ENCODE peak calls at places on chromosomes 11 and 22, in six cellular contexts. B is right lobe of liver; D is IMR-90; E is uterus; R is A549; V is effector memory CD4-positive, alpha-beta T cell. O is an unnamed sample.

GRCh38 chr11:74330065-74330858 is 18.8 kb upstream of the P4HA3 start:
- DNase-seq in B (no peak), D (peak), E (no peak), R (no peak), V (no peak), O (no peak)

GRCh38 chr22:32240461-32240860 is 14.7 kb downstream of the SLC5A4 start:
- DNase-seq in B (no peak), D (no peak), E (no peak), R (no peak), V (no peak), O (no peak)

GRCh38 chr22:36386900-36387663 is 685 bp downstream of the MYH9 start:
- DNase-seq in B (peak), D (no peak), E (peak), R (no peak), V (no peak), O (no peak)

GRCh38 chr11:31509017-31509411 is 408 bp downstream of the IMMP1L start:
- DNase-seq in B (no peak), D (no peak), E (no peak), R (no peak), V (no peak), O (peak)

GRCh38 chr11:95912902-95913560 is 10.9 kb downstream of the MTMR2 start:
- DNase-seq in B (no peak), D (peak), E (no peak), R (no peak), V (no peak), O (no peak)

GRCh38 chr22:35230839-35231584 is 26.3 kb upstream of the HMGXB4 start:
- DNase-seq in B (no peak), D (no peak), E (no peak), R (peak), V (no peak), O (no peak)

GRCh38 chr11:833114-833791 is 501 bp downstream of the CD151 start:
- DNase-seq in B (peak), D (no peak), E (peak), R (peak), V (no peak), O (no peak)

GRCh38 chr22:46564084-46564714 is 26.8 kb upstream of the CELSR1 start:
- DNase-seq in B (no peak), D (no peak), E (no peak), R (no peak), V (no peak), O (no peak)

GRCh38 chr11:43555811-43556210 is 124.7 kb upstream of the HSD17B12 start:
- DNase-seq in B (peak), D (peak), E (peak), R (no peak), V (no peak), O (no peak)

GRCh38 chr22:35518781-35519180 is 21.9 kb upstream of the RASD2 start:
- DNase-seq in B (no peak), D (no peak), E (no peak), R (no peak), V (no peak), O (no peak)

GRCh38 chr11:112163875-112164521 is at the start of gene IL18:
- DNase-seq in B (peak), D (no peak), E (no peak), R (peak), V (no peak), O (no peak)

GRCh38 chr11:117439256-117439655 is 111.6 kb downstream of the CEP164 start:
- DNase-seq in B (no peak), D (no peak), E (no peak), R (no peak), V (no peak), O (no peak)

GRCh38 chr22:37747090-37747714 is 50.4 kb downstream of the TRIOBP start:
- DNase-seq in B (peak), D (peak), E (peak), R (peak), V (no peak), O (no peak)

GRCh38 chr11:74646964-74647363 is 54.6 kb downstream of the POLD3 start:
- DNase-seq in B (no peak), D (no peak), E (no peak), R (no peak), V (no peak), O (no peak)

GRCh38 chr11:72353861-72354260 is 80.5 kb downstream of the CLPB start:
- DNase-seq in B (no peak), D (peak), E (no peak), R (peak), V (no peak), O (no peak)

GRCh38 chr11:126607374-126607773 is 251.9 kb downstream of the ST3GAL4 start:
- DNase-seq in B (peak), D (peak), E (no peak), R (peak), V (no peak), O (peak)

GRCh38 chr11:73193251-73194033 is 24.6 kb upstream of the P2RY2 start:
- DNase-seq in B (no peak), D (no peak), E (no peak), R (no peak), V (no peak), O (no peak)

GRCh38 chr22:22074634-22075381 is 92.2 kb upstream of the TOP3B start:
- DNase-seq in B (peak), D (no peak), E (no peak), R (peak), V (no peak), O (no peak)

GRCh38 chr22:47674600-47674999 is 912.1 kb downstream of the TBC1D22A start:
- DNase-seq in B (no peak), D (no peak), E (no peak), R (no peak), V (no peak), O (no peak)

GRCh38 chr11:19714093-19714386 is 1.4 kb downstream of the NAV2 start:
- DNase-seq in B (no peak), D (peak), E (no peak), R (no peak), V (no peak), O (no peak)

DNA sequence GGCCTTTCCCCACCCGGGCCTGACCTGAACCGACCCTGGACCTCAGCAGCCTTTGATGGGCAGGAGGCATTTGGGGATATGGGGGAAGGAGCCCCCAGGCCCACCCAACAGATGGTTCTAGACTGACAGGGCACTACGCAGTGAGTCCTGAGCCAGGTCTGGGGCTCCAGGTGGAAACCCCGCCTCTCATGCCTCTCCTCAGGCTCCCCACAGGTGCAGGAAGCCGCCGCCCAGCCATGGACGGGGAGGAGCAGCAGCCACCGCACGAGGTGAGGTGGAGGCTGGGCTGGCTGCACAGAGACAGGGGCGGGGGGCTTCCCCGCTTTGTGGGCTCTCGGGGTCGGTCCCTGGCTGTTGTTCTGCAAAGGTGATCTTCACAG is 7.1 kb downstream of the TRABD start:
- DNase-seq in B (no peak), D (no peak), E (no peak), R (no peak), V (no peak), O (no peak)
- H3K4me3 ChIP-seq in B (no peak), D (no peak), E (no peak), R (no peak), V (peak), O (no peak)

DNA sequence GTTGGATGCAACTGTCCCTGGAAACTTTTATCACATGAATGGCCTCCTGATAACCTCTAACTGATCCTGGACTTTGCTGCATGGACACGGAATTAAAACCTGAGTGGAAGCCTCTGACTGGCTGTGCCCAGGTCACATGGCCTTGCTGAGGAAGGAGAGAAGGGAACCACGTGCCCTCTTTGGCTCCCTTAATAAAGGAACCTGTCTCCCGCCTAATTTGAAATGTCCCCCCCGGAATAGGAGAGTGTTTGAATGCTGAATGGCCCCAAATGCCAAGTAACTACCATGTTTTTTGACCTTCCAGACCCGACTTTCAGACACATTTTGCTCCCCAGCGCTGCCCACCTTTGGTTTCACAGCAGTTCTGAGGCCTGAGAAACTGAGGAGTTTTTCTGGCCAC is 76.9 kb downstream of the ADAMTS15 start:
- DNase-seq in B (no peak), D (no peak), E (no peak), R (no peak), V (no peak), O (no peak)
- H3K4me3 ChIP-seq in B (no peak), D (no peak), E (no peak), R (no peak), V (no peak), O (no peak)

DNA sequence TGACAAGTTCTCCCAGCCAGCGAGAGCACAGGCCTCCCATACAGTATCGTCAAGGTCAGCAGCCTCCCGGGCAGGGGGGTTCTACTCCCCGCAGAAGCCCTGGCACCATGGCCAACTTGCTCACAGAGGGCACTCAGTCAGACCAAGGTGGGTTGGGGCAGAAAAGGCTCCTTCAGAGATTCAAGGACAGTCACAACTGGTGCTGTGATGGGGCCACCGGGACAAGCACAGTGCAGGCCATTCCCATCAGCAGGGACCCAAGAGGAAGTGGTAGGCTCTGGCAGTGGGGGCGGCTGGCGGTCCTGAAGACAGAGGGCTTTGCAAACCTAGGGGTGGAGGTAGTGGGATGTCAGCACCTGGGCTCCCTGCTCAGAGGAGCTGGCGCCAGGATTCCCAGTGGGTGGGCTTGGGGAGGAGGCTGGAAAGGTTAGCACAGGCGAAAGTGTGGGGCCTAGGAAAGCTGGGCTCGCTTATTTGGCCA is 5.3 kb upstream of the NEAT1 start:
- DNase-seq in B (peak), D (no peak), E (peak), R (no peak), V (no peak), O (no peak)
- H3K4me3 ChIP-seq in B (peak), D (no peak), E (peak), R (peak), V (peak), O (no peak)

DNA sequence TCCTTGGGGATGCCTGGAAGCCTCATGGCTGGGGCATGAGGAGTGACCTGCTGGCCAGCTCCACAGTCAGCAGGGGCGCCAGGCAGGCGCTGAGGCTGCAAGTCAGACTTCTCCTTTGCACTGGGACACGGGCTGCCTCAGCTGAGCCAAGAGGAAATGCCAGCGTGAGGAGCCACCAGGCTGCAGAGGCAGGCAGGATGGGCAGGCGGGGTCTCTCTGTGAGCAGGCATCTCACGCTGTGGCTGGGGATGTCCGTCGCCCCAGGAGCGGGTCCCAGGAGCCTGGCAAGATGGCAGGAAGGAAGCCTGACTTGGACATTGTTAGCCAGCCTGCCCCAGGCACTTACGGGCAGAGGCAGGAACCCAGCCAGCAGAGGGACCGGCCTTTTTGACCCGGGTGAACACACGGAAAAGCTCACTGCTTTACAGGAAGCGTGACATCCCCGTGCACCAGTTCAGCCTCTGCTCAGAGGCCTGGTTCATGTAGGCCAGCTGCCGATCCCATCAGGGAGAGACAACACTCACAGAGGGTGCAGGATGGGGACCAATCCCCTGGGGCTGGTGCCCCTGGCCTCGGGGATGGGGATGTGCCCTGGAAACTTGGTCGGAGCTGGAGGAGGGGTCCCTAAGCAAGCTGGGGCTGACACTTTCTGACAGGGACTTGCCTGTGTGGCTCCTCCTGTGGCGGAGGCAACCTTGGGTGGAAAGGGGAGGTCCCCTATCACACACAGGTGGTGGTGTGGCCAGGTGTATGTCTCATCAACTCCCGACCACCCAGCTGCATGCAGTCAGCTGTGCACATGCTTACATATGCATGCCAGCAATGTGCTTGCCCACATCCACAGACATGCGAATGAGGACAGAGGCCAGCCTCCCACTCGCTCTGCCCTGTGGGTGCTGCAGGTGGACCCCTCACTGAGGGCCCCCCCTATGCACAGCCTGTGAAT is 10.0 kb downstream of the GNB1L start:
- DNase-seq in B (peak), D (peak), E (no peak), R (no peak), V (no peak), O (no peak)
- H3K4me3 ChIP-seq in B (no peak), D (no peak), E (no peak), R (no peak), V (no peak), O (no peak)

GRCh38 chr22:39915295-39915726 is 14.4 kb downstream of the GRAP2 start:
- DNase-seq in B (no peak), D (no peak), E (no peak), R (no peak), V (no peak), O (no peak)
- H3K4me3 ChIP-seq in B (no peak), D (no peak), E (no peak), R (no peak), V (no peak), O (no peak)

DNA sequence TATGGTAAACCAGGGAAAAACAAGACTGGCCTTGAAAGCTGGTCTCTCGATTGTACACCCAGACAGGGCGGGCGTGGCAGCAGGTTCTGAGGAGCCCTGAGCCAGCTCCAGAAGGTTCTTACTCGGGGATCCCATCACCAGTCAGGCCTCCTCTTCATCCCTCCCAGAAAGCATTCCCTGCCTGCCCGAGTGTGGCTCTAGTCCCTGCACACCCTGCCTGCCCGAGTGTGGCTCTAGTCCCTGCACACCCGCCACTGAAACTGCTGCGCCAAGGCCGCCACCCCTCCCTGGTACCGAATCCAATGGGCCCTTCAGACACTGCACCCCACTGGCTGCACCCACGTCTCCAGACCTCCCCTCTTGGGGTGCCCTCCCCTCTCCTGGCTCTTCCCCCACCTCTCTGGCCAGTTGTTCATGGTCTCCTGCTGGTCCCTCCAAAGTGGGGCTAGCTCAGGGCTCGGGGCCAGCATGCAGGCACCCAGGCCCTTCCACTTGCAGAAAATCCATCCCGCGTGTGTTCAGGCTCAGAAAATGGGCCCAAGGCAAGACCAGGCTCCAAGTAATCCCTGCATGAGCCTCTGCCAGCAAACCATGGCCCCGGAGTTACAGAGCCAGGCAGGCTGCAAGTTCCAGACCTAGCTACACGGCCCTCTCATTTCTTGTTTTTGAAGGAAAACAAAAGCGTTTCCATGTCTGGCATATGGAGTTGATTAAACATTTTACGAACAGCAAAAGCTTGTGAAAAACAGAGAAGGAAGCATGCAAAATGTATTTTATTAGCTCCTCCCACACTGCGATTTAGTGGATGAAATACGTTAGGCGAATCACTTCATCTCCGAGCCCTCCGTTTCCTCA is 29.9 kb downstream of the KIAA0930 start:
- DNase-seq in B (peak), D (no peak), E (no peak), R (no peak), V (no peak), O (no peak)
- H3K4me3 ChIP-seq in B (no peak), D (no peak), E (no peak), R (peak), V (no peak), O (no peak)

DNA sequence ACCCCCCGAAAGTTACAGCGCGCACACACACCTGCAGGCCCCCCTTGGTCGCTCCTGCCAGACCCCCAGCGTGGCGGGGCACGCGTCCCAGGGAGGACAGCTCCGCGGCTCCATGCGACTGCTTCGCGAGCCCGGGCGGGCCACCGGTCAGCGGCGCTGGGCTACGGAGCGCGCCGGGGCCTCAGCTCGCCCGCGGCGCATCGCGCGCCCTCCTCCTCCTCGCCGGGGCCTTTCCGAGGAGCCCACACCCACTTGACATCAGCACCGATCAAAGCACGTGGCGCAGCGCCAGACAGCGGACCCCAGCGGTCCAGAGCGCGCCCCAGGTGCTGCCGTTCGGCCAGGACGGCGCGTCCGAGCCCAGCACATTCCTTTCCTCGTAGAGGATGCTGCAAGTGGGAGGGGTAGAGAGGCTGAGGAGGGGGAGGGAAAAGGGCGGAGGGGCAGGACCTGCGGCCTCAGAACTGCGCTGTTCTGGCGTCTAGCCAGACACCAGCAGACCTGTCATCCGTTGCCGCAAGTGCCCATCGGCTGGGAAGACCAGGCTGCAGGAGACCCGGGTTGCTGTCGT is 88.6 kb downstream of the PLEKHA7 start:
- DNase-seq in B (peak), D (no peak), E (peak), R (peak), V (no peak), O (no peak)
- H3K4me3 ChIP-seq in B (peak), D (peak), E (peak), R (peak), V (peak), O (no peak)

GRCh38 chr22:38935023-38935422 is 22.4 kb upstream of the APOBEC3A start:
- DNase-seq in B (peak), D (no peak), E (no peak), R (peak), V (no peak), O (no peak)
- H3K4me3 ChIP-seq in B (no peak), D (no peak), E (no peak), R (no peak), V (no peak), O (no peak)

GRCh38 chr11:97355230-97355629 is 965.4 kb downstream of the JRKL start:
- DNase-seq in B (no peak), D (no peak), E (no peak), R (no peak), V (no peak), O (no peak)
- H3K4me3 ChIP-seq in B (no peak), D (no peak), E (no peak), R (no peak), V (no peak), O (no peak)